ENCODE peak calls at places on chromosomes 16 and 17, in five cellular contexts. One of them, this sample, is unnamed.

GRCh38 chr17:7380855-7381683 is at the start of gene TNK1:
- DNase-seq in kidney epithelial cell: no peak
- DNase-seq in dorsolateral prefrontal cortex: no peak
- DNase-seq in cardiac muscle cell: peak; percentile 36
- DNase-seq in IMR-90: no peak
- DNase-seq in this sample: no peak

GRCh38 chr17:561118-561517 is 153.5 kb downstream of the VPS53 start:
- DNase-seq in kidney epithelial cell: no peak
- DNase-seq in cardiac muscle cell: no peak
- DNase-seq in IMR-90: peak; percentile 85
- DNase-seq in dorsolateral prefrontal cortex: no peak
- DNase-seq in this sample: no peak

GRCh38 chr17:27471321-27472269 is 15.3 kb downstream of the KSR1 start:
- DNase-seq in kidney epithelial cell: peak; percentile 89
- DNase-seq in IMR-90: peak; percentile 41
- DNase-seq in dorsolateral prefrontal cortex: no peak
- DNase-seq in cardiac muscle cell: no peak
- DNase-seq in this sample: no peak

GRCh38 chr16:87241135-87241771 is 75.9 kb downstream of the C16orf95 start:
- DNase-seq in kidney epithelial cell: no peak
- DNase-seq in dorsolateral prefrontal cortex: no peak
- DNase-seq in cardiac muscle cell: no peak
- DNase-seq in IMR-90: no peak
- DNase-seq in this sample: no peak

GRCh38 chr16:11089504-11090124 is 145.2 kb downstream of the CLEC16A start:
- DNase-seq in kidney epithelial cell: no peak
- DNase-seq in dorsolateral prefrontal cortex: no peak
- DNase-seq in cardiac muscle cell: no peak
- DNase-seq in IMR-90: peak; percentile 99
- DNase-seq in this sample: no peak

GRCh38 chr16:627458-628239 is 3.1 kb upstream of the WFIKKN1 start:
- DNase-seq in kidney epithelial cell: no peak
- DNase-seq in IMR-90: no peak
- DNase-seq in dorsolateral prefrontal cortex: no peak
- DNase-seq in cardiac muscle cell: no peak
- DNase-seq in this sample: no peak

GRCh38 chr17:7440823-7441174 is 1.5 kb downstream of the FGF11 start:
- DNase-seq in IMR-90: no peak
- DNase-seq in dorsolateral prefrontal cortex: no peak
- DNase-seq in kidney epithelial cell: no peak
- DNase-seq in cardiac muscle cell: no peak
- DNase-seq in this sample: no peak

GRCh38 chr16:3249020-3249419 is 7.4 kb downstream of the MEFV start:
- DNase-seq in IMR-90: no peak
- DNase-seq in kidney epithelial cell: no peak
- DNase-seq in cardiac muscle cell: no peak
- DNase-seq in dorsolateral prefrontal cortex: no peak
- DNase-seq in this sample: no peak

GRCh38 chr16:4270091-4270490 is 2.7 kb downstream of the TFAP4 start:
- DNase-seq in dorsolateral prefrontal cortex: no peak
- DNase-seq in kidney epithelial cell: no peak
- DNase-seq in cardiac muscle cell: no peak
- DNase-seq in IMR-90: no peak
- DNase-seq in this sample: no peak

GRCh38 chr17:48546924-48547838 is 2.3 kb upstream of the HOXB2 start:
- DNase-seq in dorsolateral prefrontal cortex: no peak
- DNase-seq in kidney epithelial cell: no peak
- DNase-seq in IMR-90: peak; percentile 56
- DNase-seq in cardiac muscle cell: no peak
- DNase-seq in this sample: no peak
- H3K4me3 ChIP-seq in dorsolateral prefrontal cortex: no peak overlapping the region
- H3K4me3 ChIP-seq in kidney epithelial cell: peak overlapping the region; percentile 9
- H3K4me3 ChIP-seq in IMR-90: peak overlapping the region; percentile 8
- H3K4me3 ChIP-seq in cardiac muscle cell: peak overlapping the region; percentile 90
- H3K4me3 ChIP-seq in this sample: no peak overlapping the region

GRCh38 chr17:72402727-72403210 is 281.9 kb downstream of the SOX9 start:
- DNase-seq in dorsolateral prefrontal cortex: no peak
- DNase-seq in cardiac muscle cell: no peak
- DNase-seq in kidney epithelial cell: no peak
- DNase-seq in IMR-90: no peak
- DNase-seq in this sample: no peak
- H3K27me3 ChIP-seq in dorsolateral prefrontal cortex: no peaks in the 10 kb centered on the region
- H3K27me3 ChIP-seq in cardiac muscle cell: no peaks in the 10 kb centered on the region
- H3K27me3 ChIP-seq in kidney epithelial cell: no peaks in the 10 kb centered on the region
- H3K27me3 ChIP-seq in IMR-90: no peaks in the 10 kb centered on the region
- H3K27me3 ChIP-seq in this sample: no peaks in the 10 kb centered on the region

GRCh38 chr16:68022728-68023537 is at the start of the genes DDX28 and DUS2:
- DNase-seq in cardiac muscle cell: peak; percentile 92
- DNase-seq in IMR-90: peak; percentile 91
- DNase-seq in kidney epithelial cell: peak; percentile 51
- DNase-seq in dorsolateral prefrontal cortex: peak; percentile 88
- DNase-seq in this sample: peak; percentile 31
- TF ChIP-seq CTCF in cardiac muscle cell: no peak
- TF ChIP-seq CTCF in IMR-90: no peak
- TF ChIP-seq CTCF in kidney epithelial cell: no peak
- TF ChIP-seq CTCF in dorsolateral prefrontal cortex: peak; percentile 20
- TF ChIP-seq CTCF in this sample: no peak

GRCh38 chr17:81868674-81869220 is 2.4 kb downstream of the ARHGDIA start:
- DNase-seq in cardiac muscle cell: peak; percentile 25
- DNase-seq in kidney epithelial cell: peak; percentile 39
- DNase-seq in dorsolateral prefrontal cortex: no peak
- DNase-seq in IMR-90: peak; percentile 88
- DNase-seq in this sample: no peak
- H3K4me3 ChIP-seq in cardiac muscle cell: no peak overlapping the region
- H3K4me3 ChIP-seq in kidney epithelial cell: no peak overlapping the region
- H3K4me3 ChIP-seq in dorsolateral prefrontal cortex: peak overlapping the region; percentile 94
- H3K4me3 ChIP-seq in IMR-90: no peak overlapping the region
- H3K4me3 ChIP-seq in this sample: peak overlapping the region; percentile 55

GRCh38 chr17:44310188-44310587 is 1.8 kb downstream of the RUNDC3A start:
- DNase-seq in kidney epithelial cell: no peak
- DNase-seq in IMR-90: no peak
- DNase-seq in dorsolateral prefrontal cortex: no peak
- DNase-seq in cardiac muscle cell: no peak
- DNase-seq in this sample: no peak
- H3K27me3 ChIP-seq in kidney epithelial cell: peaks cover 38% of the 10 kb centered on the region
- H3K27me3 ChIP-seq in IMR-90: peaks cover 58% of the 10 kb centered on the region
- H3K27me3 ChIP-seq in dorsolateral prefrontal cortex: no peaks in the 10 kb centered on the region
- H3K27me3 ChIP-seq in cardiac muscle cell: peaks cover 31% of the 10 kb centered on the region
- H3K27me3 ChIP-seq in this sample: peaks cover 20% of the 10 kb centered on the region

GRCh38 chr17:9725575-9725974 is 65.8 kb downstream of the DHRS7C start:
- DNase-seq in cardiac muscle cell: no peak
- DNase-seq in IMR-90: no peak
- DNase-seq in kidney epithelial cell: no peak
- DNase-seq in dorsolateral prefrontal cortex: no peak
- DNase-seq in this sample: no peak
- TF ChIP-seq CTCF in cardiac muscle cell: no peak
- TF ChIP-seq CTCF in IMR-90: no peak
- TF ChIP-seq CTCF in kidney epithelial cell: peak; percentile 38
- TF ChIP-seq CTCF in dorsolateral prefrontal cortex: no peak
- TF ChIP-seq CTCF in this sample: no peak

GRCh38 chr16:89326721-89327120 is 109.2 kb downstream of the ZNF778 start:
- DNase-seq in dorsolateral prefrontal cortex: no peak
- DNase-seq in cardiac muscle cell: no peak
- DNase-seq in kidney epithelial cell: no peak
- DNase-seq in IMR-90: no peak
- DNase-seq in this sample: no peak
- H3K4me3 ChIP-seq in dorsolateral prefrontal cortex: no peak overlapping the region
- H3K4me3 ChIP-seq in cardiac muscle cell: no peak overlapping the region
- H3K4me3 ChIP-seq in kidney epithelial cell: no peak overlapping the region
- H3K4me3 ChIP-seq in IMR-90: no peak overlapping the region
- H3K4me3 ChIP-seq in this sample: no peak overlapping the region

GRCh38 chr17:48734328-48735056 is 5.9 kb upstream of the HOXB13 start:
- DNase-seq in cardiac muscle cell: no peak
- DNase-seq in dorsolateral prefrontal cortex: no peak
- DNase-seq in kidney epithelial cell: no peak
- DNase-seq in IMR-90: no peak
- DNase-seq in this sample: no peak
- H3K27me3 ChIP-seq in cardiac muscle cell: peaks cover 100% of the 10 kb centered on the region
- H3K27me3 ChIP-seq in dorsolateral prefrontal cortex: peaks cover 100% of the 10 kb centered on the region
- H3K27me3 ChIP-seq in kidney epithelial cell: peaks cover 92% of the 10 kb centered on the region
- H3K27me3 ChIP-seq in IMR-90: peaks cover 95% of the 10 kb centered on the region
- H3K27me3 ChIP-seq in this sample: peaks cover 63% of the 10 kb centered on the region

GRCh38 chr16:81353895-81354294 is 39.1 kb downstream of the GAN start:
- DNase-seq in cardiac muscle cell: no peak
- DNase-seq in kidney epithelial cell: no peak
- DNase-seq in dorsolateral prefrontal cortex: no peak
- DNase-seq in IMR-90: no peak
- DNase-seq in this sample: no peak

GRCh38 chr16:81349608-81350305 is 35.0 kb downstream of the GAN start:
- DNase-seq in dorsolateral prefrontal cortex: no peak
- DNase-seq in cardiac muscle cell: no peak
- DNase-seq in kidney epithelial cell: no peak
- DNase-seq in IMR-90: peak; percentile 15
- DNase-seq in this sample: no peak

GRCh38 chr16:81347425-81347824 is 32.7 kb downstream of the GAN start:
- DNase-seq in kidney epithelial cell: no peak
- DNase-seq in dorsolateral prefrontal cortex: no peak
- DNase-seq in cardiac muscle cell: no peak
- DNase-seq in IMR-90: no peak
- DNase-seq in this sample: no peak

GRCh38 chr16:81350306-81350615 is 35.5 kb downstream of the GAN start:
- DNase-seq in IMR-90: peak; percentile 9
- DNase-seq in kidney epithelial cell: no peak
- DNase-seq in dorsolateral prefrontal cortex: no peak
- DNase-seq in cardiac muscle cell: peak; percentile 23
- DNase-seq in this sample: no peak
- TF ChIP-seq CTCF in IMR-90: peak; percentile 16
- TF ChIP-seq CTCF in kidney epithelial cell: no peak
- TF ChIP-seq CTCF in dorsolateral prefrontal cortex: no peak
- TF ChIP-seq CTCF in cardiac muscle cell: peak; percentile 10
- TF ChIP-seq CTCF in this sample: no peak

GRCh38 chr17:75784473-75785015 is at the start of gene UNK:
- DNase-seq in kidney epithelial cell: peak; percentile 96
- DNase-seq in dorsolateral prefrontal cortex: peak; percentile 97
- DNase-seq in IMR-90: peak; percentile 100
- DNase-seq in cardiac muscle cell: peak; percentile 98
- DNase-seq in this sample: peak; percentile 94

GRCh38 chr17:75783069-75783783 is 1.4 kb upstream of the UNK start:
- DNase-seq in kidney epithelial cell: no peak
- DNase-seq in IMR-90: peak; percentile 64
- DNase-seq in cardiac muscle cell: peak; percentile 35
- DNase-seq in dorsolateral prefrontal cortex: no peak
- DNase-seq in this sample: no peak

GRCh38 chr17:75785016-75785769 is 587 bp downstream of the UNK start:
- DNase-seq in IMR-90: peak; percentile 86
- DNase-seq in cardiac muscle cell: peak; percentile 74
- DNase-seq in dorsolateral prefrontal cortex: peak; percentile 81
- DNase-seq in kidney epithelial cell: no peak
- DNase-seq in this sample: no peak

GRCh38 chr17:75783803-75784472 is 668 bp upstream of the UNK start:
- DNase-seq in dorsolateral prefrontal cortex: peak; percentile 51
- DNase-seq in kidney epithelial cell: no peak
- DNase-seq in IMR-90: no peak
- DNase-seq in cardiac muscle cell: no peak
- DNase-seq in this sample: no peak

DNA sequence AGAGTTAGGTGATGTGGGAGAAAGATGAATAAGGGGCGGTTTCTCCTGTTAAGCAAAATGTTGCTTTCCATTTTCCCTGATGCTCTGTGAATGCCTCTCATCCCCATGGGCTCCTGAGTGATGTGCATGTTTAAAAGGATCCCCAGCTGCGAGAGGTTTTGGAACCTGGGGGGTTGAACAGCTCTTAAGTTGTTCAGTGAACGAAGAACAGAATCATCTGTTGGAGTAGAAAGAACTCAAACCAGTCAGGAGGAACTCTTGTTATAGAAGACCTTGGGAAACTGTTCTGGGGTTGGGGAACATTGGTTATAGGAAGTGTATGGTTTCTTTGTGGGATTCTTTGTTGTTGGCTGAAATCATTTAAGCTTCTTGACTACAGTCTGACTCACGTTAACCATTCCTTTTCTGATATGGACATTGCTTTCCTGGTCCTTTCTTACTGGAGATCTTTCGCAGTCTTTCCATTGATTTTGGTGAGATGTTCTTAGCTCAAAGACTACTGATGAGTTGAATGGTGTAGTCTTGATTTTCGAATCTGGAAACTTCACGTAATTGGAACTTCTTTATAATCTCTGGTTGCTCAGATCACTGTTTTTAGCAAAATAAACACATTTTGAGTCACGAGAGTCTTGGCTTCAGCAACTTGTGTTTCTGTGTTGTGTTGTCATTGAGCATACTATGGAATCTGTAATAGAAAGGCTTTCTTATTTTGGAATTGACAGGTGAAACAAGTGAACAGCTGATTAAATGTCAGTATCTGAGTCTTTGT is 1.3 kb downstream of the UNK start:
- DNase-seq in IMR-90: peak; percentile 68
- DNase-seq in cardiac muscle cell: no peak
- DNase-seq in kidney epithelial cell: no peak
- DNase-seq in dorsolateral prefrontal cortex: no peak
- DNase-seq in this sample: no peak
- H3K4me3 ChIP-seq in IMR-90: peak overlapping the region; percentile 54
- H3K4me3 ChIP-seq in cardiac muscle cell: peak overlapping the region; percentile 59
- H3K4me3 ChIP-seq in kidney epithelial cell: peak overlapping the region; percentile 70
- H3K4me3 ChIP-seq in dorsolateral prefrontal cortex: peak overlapping the region; percentile 79
- H3K4me3 ChIP-seq in this sample: peak overlapping the region; percentile 68